ENCODE peak calls at places on chromosomes 13 and 19, in eight cellular contexts. One of them, this sample, is unnamed.

GRCh38 chr13:37899753-37900152 is 30.2 kb upstream of the TRPC4 start:
- DNase-seq in cardiac muscle cell: no peak
- DNase-seq in left ventricle myocardium inferior: no peak
- DNase-seq in heart left ventricle: no peak
- DNase-seq in WERI-Rb-1: no peak
- DNase-seq in breast epithelium: no peak
- DNase-seq in AG09309: no peak
- DNase-seq in CD8-positive, alpha-beta T cell: no peak
- DNase-seq in this sample: no peak

GRCh38 chr13:29771247-29771646 is 79.2 kb downstream of the UBL3 start:
- DNase-seq in cardiac muscle cell: peak; percentile 57
- DNase-seq in left ventricle myocardium inferior: no peak
- DNase-seq in heart left ventricle: no peak
- DNase-seq in WERI-Rb-1: no peak
- DNase-seq in breast epithelium: no peak
- DNase-seq in AG09309: no peak
- DNase-seq in CD8-positive, alpha-beta T cell: no peak
- DNase-seq in this sample: no peak

GRCh38 chr19:7534531-7534980 is 961 bp upstream of the PNPLA6 start:
- DNase-seq in cardiac muscle cell: peak; percentile 75
- DNase-seq in left ventricle myocardium inferior: peak; percentile 63
- DNase-seq in heart left ventricle: peak; percentile 72
- DNase-seq in WERI-Rb-1: peak; percentile 60
- DNase-seq in breast epithelium: no peak
- DNase-seq in AG09309: peak; percentile 64
- DNase-seq in CD8-positive, alpha-beta T cell: peak; percentile 35
- DNase-seq in this sample: peak; percentile 58

GRCh38 chr13:67238277-67238859 is 8.2 kb upstream of the PCDH9 start:
- DNase-seq in cardiac muscle cell: peak; percentile 55
- DNase-seq in left ventricle myocardium inferior: no peak
- DNase-seq in heart left ventricle: no peak
- DNase-seq in WERI-Rb-1: no peak
- DNase-seq in breast epithelium: no peak
- DNase-seq in AG09309: no peak
- DNase-seq in CD8-positive, alpha-beta T cell: no peak
- DNase-seq in this sample: no peak

GRCh38 chr19:12774588-12775555 is at the start of gene HOOK2:
- DNase-seq in cardiac muscle cell: no peak
- DNase-seq in left ventricle myocardium inferior: no peak
- DNase-seq in heart left ventricle: peak; percentile 79
- DNase-seq in WERI-Rb-1: no peak
- DNase-seq in breast epithelium: peak; percentile 98
- DNase-seq in AG09309: no peak
- DNase-seq in CD8-positive, alpha-beta T cell: peak; percentile 44
- DNase-seq in this sample: no peak

GRCh38 chr19:43224855-43225253 is 19.4 kb upstream of the PSG4 start:
- DNase-seq in cardiac muscle cell: no peak
- DNase-seq in left ventricle myocardium inferior: no peak
- DNase-seq in heart left ventricle: no peak
- DNase-seq in WERI-Rb-1: no peak
- DNase-seq in breast epithelium: no peak
- DNase-seq in AG09309: no peak
- DNase-seq in CD8-positive, alpha-beta T cell: no peak
- DNase-seq in this sample: no peak

GRCh38 chr13:31765441-31765840 is 26.1 kb downstream of the RXFP2 start:
- DNase-seq in cardiac muscle cell: peak; percentile 65
- DNase-seq in left ventricle myocardium inferior: no peak
- DNase-seq in heart left ventricle: no peak
- DNase-seq in WERI-Rb-1: no peak
- DNase-seq in breast epithelium: no peak
- DNase-seq in AG09309: peak; percentile 75
- DNase-seq in CD8-positive, alpha-beta T cell: no peak
- DNase-seq in this sample: no peak

GRCh38 chr19:53945441-53945840 is 17.3 kb upstream of the CACNG8 start:
- DNase-seq in cardiac muscle cell: peak; percentile 47
- DNase-seq in left ventricle myocardium inferior: no peak
- DNase-seq in heart left ventricle: no peak
- DNase-seq in WERI-Rb-1: peak; percentile 21
- DNase-seq in breast epithelium: no peak
- DNase-seq in AG09309: no peak
- DNase-seq in CD8-positive, alpha-beta T cell: no peak
- DNase-seq in this sample: no peak

GRCh38 chr19:23718802-23719201 is 31.8 kb upstream of the ZNF675 start:
- DNase-seq in cardiac muscle cell: no peak
- DNase-seq in left ventricle myocardium inferior: no peak
- DNase-seq in heart left ventricle: no peak
- DNase-seq in WERI-Rb-1: peak; percentile 21
- DNase-seq in breast epithelium: no peak
- DNase-seq in AG09309: no peak
- DNase-seq in CD8-positive, alpha-beta T cell: no peak
- DNase-seq in this sample: no peak

GRCh38 chr13:45700971-45701900 is 884 bp upstream of the CBY2 start:
- DNase-seq in cardiac muscle cell: peak; percentile 14
- DNase-seq in left ventricle myocardium inferior: no peak
- DNase-seq in heart left ventricle: no peak
- DNase-seq in WERI-Rb-1: peak; percentile 12
- DNase-seq in breast epithelium: no peak
- DNase-seq in AG09309: no peak
- DNase-seq in CD8-positive, alpha-beta T cell: no peak
- DNase-seq in this sample: no peak
- TF ChIP-seq CTCF in cardiac muscle cell: no peak
- TF ChIP-seq CTCF in left ventricle myocardium inferior: no peak
- TF ChIP-seq CTCF in heart left ventricle: no peak
- TF ChIP-seq CTCF in WERI-Rb-1: peak; percentile 53
- TF ChIP-seq CTCF in breast epithelium: no peak
- TF ChIP-seq CTCF in AG09309: no peak
- TF ChIP-seq CTCF in CD8-positive, alpha-beta T cell: no peak
- TF ChIP-seq CTCF in this sample: no peak

GRCh38 chr19:56083668-56084067 is 37.4 kb downstream of the ZNF787 start:
- DNase-seq in cardiac muscle cell: no peak
- DNase-seq in left ventricle myocardium inferior: no peak
- DNase-seq in heart left ventricle: no peak
- DNase-seq in WERI-Rb-1: no peak
- DNase-seq in breast epithelium: no peak
- DNase-seq in AG09309: no peak
- DNase-seq in CD8-positive, alpha-beta T cell: no peak
- DNase-seq in this sample: no peak

GRCh38 chr19:56076413-56076998 is 44.6 kb downstream of the ZNF787 start:
- DNase-seq in cardiac muscle cell: peak; percentile 71
- DNase-seq in left ventricle myocardium inferior: no peak
- DNase-seq in heart left ventricle: no peak
- DNase-seq in WERI-Rb-1: peak; percentile 67
- DNase-seq in breast epithelium: no peak
- DNase-seq in AG09309: peak; percentile 10
- DNase-seq in CD8-positive, alpha-beta T cell: peak; percentile 33
- DNase-seq in this sample: peak; percentile 71

GRCh38 chr19:56079609-56080008 is 41.5 kb downstream of the ZNF787 start:
- DNase-seq in cardiac muscle cell: no peak
- DNase-seq in left ventricle myocardium inferior: no peak
- DNase-seq in heart left ventricle: no peak
- DNase-seq in WERI-Rb-1: no peak
- DNase-seq in breast epithelium: no peak
- DNase-seq in AG09309: no peak
- DNase-seq in CD8-positive, alpha-beta T cell: no peak
- DNase-seq in this sample: no peak

GRCh38 chr19:56084835-56085536 is 36.1 kb downstream of the ZNF787 start:
- DNase-seq in cardiac muscle cell: no peak
- DNase-seq in left ventricle myocardium inferior: no peak
- DNase-seq in heart left ventricle: no peak
- DNase-seq in WERI-Rb-1: peak; percentile 73
- DNase-seq in breast epithelium: no peak
- DNase-seq in AG09309: no peak
- DNase-seq in CD8-positive, alpha-beta T cell: no peak
- DNase-seq in this sample: no peak

DNA sequence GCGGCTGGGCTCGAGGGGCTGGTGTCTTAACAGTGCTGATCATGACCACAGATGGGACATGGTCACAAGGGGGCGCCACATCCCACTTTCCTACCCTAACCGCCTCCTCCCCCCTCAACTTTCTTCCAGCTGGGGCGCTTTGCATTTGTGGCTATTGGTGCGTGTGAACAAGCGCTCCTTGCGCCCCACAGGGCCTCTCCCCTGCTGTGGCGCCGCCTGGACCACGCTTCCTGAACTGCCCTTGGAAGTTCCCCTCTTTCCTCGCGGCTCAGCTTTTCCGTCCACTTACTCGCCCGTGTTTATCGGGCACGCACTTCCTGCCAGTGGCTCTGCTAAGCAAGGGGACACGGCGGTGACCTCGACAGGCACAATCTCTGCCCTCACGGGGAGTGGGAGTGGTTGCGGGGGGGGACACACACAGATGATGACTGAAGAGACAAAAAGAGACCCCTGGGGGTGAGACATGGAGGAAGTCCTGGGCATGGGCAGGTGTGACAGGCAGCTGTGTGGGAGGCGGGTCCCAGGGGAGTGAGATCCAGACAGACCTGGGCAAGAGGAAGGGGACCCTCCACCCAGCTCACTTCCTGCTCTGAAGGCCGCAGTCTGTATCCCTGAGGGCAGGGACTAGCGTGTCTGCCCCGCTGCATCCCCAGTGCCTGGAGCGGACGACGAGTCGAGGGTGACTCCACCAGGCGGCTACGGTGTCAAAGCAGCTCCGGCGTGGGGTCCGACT is 40.3 kb downstream of the ZNF787 start:
- DNase-seq in cardiac muscle cell: peak; percentile 87
- DNase-seq in left ventricle myocardium inferior: peak; percentile 85
- DNase-seq in heart left ventricle: peak; percentile 90
- DNase-seq in WERI-Rb-1: peak; percentile 90
- DNase-seq in breast epithelium: peak; percentile 76
- DNase-seq in AG09309: peak; percentile 42
- DNase-seq in CD8-positive, alpha-beta T cell: peak; percentile 69
- DNase-seq in this sample: peak; percentile 86
- TF ChIP-seq CTCF in cardiac muscle cell: peak; percentile 60
- TF ChIP-seq CTCF in left ventricle myocardium inferior: peak; percentile 64
- TF ChIP-seq CTCF in heart left ventricle: peak; percentile 67
- TF ChIP-seq CTCF in WERI-Rb-1: peak; percentile 70
- TF ChIP-seq CTCF in breast epithelium: peak; percentile 52
- TF ChIP-seq CTCF in AG09309: peak; percentile 68
- TF ChIP-seq CTCF in CD8-positive, alpha-beta T cell: no peak
- TF ChIP-seq CTCF in this sample: peak; percentile 37

GRCh38 chr13:113457510-113457909 is 4.2 kb upstream of the ADPRHL1 start:
- DNase-seq in cardiac muscle cell: no peak
- DNase-seq in left ventricle myocardium inferior: no peak
- DNase-seq in heart left ventricle: no peak
- DNase-seq in WERI-Rb-1: peak; percentile 8
- DNase-seq in breast epithelium: no peak
- DNase-seq in AG09309: no peak
- DNase-seq in CD8-positive, alpha-beta T cell: no peak
- DNase-seq in this sample: no peak
- TF ChIP-seq CTCF in cardiac muscle cell: peak; percentile 3
- TF ChIP-seq CTCF in left ventricle myocardium inferior: no peak
- TF ChIP-seq CTCF in heart left ventricle: no peak
- TF ChIP-seq CTCF in WERI-Rb-1: peak; percentile 20
- TF ChIP-seq CTCF in breast epithelium: no peak
- TF ChIP-seq CTCF in AG09309: no peak
- TF ChIP-seq CTCF in CD8-positive, alpha-beta T cell: no peak
- TF ChIP-seq CTCF in this sample: no peak

GRCh38 chr19:6223461-6224307 is 56.1 kb downstream of the MLLT1 start:
- DNase-seq in cardiac muscle cell: no peak
- DNase-seq in left ventricle myocardium inferior: no peak
- DNase-seq in heart left ventricle: peak; percentile 50
- DNase-seq in WERI-Rb-1: no peak
- DNase-seq in breast epithelium: no peak
- DNase-seq in AG09309: no peak
- DNase-seq in CD8-positive, alpha-beta T cell: no peak
- DNase-seq in this sample: no peak
- TF ChIP-seq CTCF in cardiac muscle cell: no peak
- TF ChIP-seq CTCF in left ventricle myocardium inferior: peak; percentile 31
- TF ChIP-seq CTCF in heart left ventricle: no peak
- TF ChIP-seq CTCF in WERI-Rb-1: no peak
- TF ChIP-seq CTCF in breast epithelium: no peak
- TF ChIP-seq CTCF in AG09309: peak; percentile 1
- TF ChIP-seq CTCF in CD8-positive, alpha-beta T cell: no peak
- TF ChIP-seq CTCF in this sample: no peak

GRCh38 chr13:97344250-97345175 is 89.5 kb upstream of the RAP2A start:
- DNase-seq in cardiac muscle cell: peak; percentile 75
- DNase-seq in left ventricle myocardium inferior: peak; percentile 58
- DNase-seq in heart left ventricle: no peak
- DNase-seq in WERI-Rb-1: peak; percentile 76
- DNase-seq in breast epithelium: no peak
- DNase-seq in AG09309: no peak
- DNase-seq in CD8-positive, alpha-beta T cell: peak; percentile 35
- DNase-seq in this sample: peak; percentile 29
- TF ChIP-seq CTCF in cardiac muscle cell: peak; percentile 75
- TF ChIP-seq CTCF in left ventricle myocardium inferior: peak; percentile 83
- TF ChIP-seq CTCF in heart left ventricle: peak; percentile 82
- TF ChIP-seq CTCF in WERI-Rb-1: peak; percentile 76
- TF ChIP-seq CTCF in breast epithelium: no peak
- TF ChIP-seq CTCF in AG09309: peak; percentile 67
- TF ChIP-seq CTCF in CD8-positive, alpha-beta T cell: peak; percentile 62
- TF ChIP-seq CTCF in this sample: peak; percentile 50

DNA sequence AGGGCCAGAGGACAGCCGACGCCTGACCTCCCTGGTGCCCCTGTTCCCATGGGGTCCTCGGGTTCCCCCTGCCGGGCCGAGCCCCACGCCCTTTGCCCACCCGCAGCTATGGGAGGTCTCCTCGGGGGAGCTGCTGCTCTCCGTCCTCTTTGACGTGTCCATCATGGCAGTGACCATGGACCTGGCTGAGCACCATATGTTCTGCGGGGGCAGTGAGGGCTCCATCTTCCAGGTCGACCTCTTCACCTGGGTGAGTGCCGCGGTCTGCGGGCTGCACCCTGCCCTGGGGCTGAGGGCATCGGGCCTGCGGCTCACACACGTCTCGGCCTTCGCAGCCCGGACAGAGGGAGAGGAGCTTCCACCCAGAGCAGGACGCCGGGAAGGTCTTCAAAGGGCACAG is 6.6 kb downstream of the WDR18 start:
- DNase-seq in cardiac muscle cell: no peak
- DNase-seq in left ventricle myocardium inferior: no peak
- DNase-seq in heart left ventricle: no peak
- DNase-seq in WERI-Rb-1: no peak
- DNase-seq in breast epithelium: no peak
- DNase-seq in AG09309: no peak
- DNase-seq in CD8-positive, alpha-beta T cell: no peak
- DNase-seq in this sample: no peak
- TF ChIP-seq CTCF in cardiac muscle cell: no peak
- TF ChIP-seq CTCF in left ventricle myocardium inferior: no peak
- TF ChIP-seq CTCF in heart left ventricle: no peak
- TF ChIP-seq CTCF in WERI-Rb-1: no peak
- TF ChIP-seq CTCF in breast epithelium: no peak
- TF ChIP-seq CTCF in AG09309: no peak
- TF ChIP-seq CTCF in CD8-positive, alpha-beta T cell: no peak
- TF ChIP-seq CTCF in this sample: no peak

GRCh38 chr19:11675569-11675968 is 63.2 kb downstream of the ZNF823 start:
- DNase-seq in cardiac muscle cell: no peak
- DNase-seq in left ventricle myocardium inferior: no peak
- DNase-seq in heart left ventricle: no peak
- DNase-seq in WERI-Rb-1: no peak
- DNase-seq in breast epithelium: no peak
- DNase-seq in AG09309: no peak
- DNase-seq in CD8-positive, alpha-beta T cell: no peak
- DNase-seq in this sample: no peak

GRCh38 chr19:11678504-11678903 is 60.2 kb downstream of the ZNF823 start:
- DNase-seq in cardiac muscle cell: no peak
- DNase-seq in left ventricle myocardium inferior: no peak
- DNase-seq in heart left ventricle: no peak
- DNase-seq in WERI-Rb-1: no peak
- DNase-seq in breast epithelium: no peak
- DNase-seq in AG09309: no peak
- DNase-seq in CD8-positive, alpha-beta T cell: no peak
- DNase-seq in this sample: no peak

GRCh38 chr19:11674067-11674492 is 64.7 kb downstream of the ZNF823 start:
- DNase-seq in cardiac muscle cell: no peak
- DNase-seq in left ventricle myocardium inferior: no peak
- DNase-seq in heart left ventricle: no peak
- DNase-seq in WERI-Rb-1: no peak
- DNase-seq in breast epithelium: no peak
- DNase-seq in AG09309: no peak
- DNase-seq in CD8-positive, alpha-beta T cell: no peak
- DNase-seq in this sample: no peak

GRCh38 chr19:11673608-11674041 is 65.1 kb downstream of the ZNF823 start:
- DNase-seq in cardiac muscle cell: peak; percentile 83
- DNase-seq in left ventricle myocardium inferior: peak; percentile 66
- DNase-seq in heart left ventricle: peak; percentile 81
- DNase-seq in WERI-Rb-1: peak; percentile 69
- DNase-seq in breast epithelium: peak; percentile 78
- DNase-seq in AG09309: peak; percentile 21
- DNase-seq in CD8-positive, alpha-beta T cell: no peak
- DNase-seq in this sample: peak; percentile 47
- TF ChIP-seq CTCF in cardiac muscle cell: peak; percentile 94
- TF ChIP-seq CTCF in left ventricle myocardium inferior: peak; percentile 86
- TF ChIP-seq CTCF in heart left ventricle: peak; percentile 92
- TF ChIP-seq CTCF in WERI-Rb-1: peak; percentile 82
- TF ChIP-seq CTCF in breast epithelium: peak; percentile 26
- TF ChIP-seq CTCF in AG09309: peak; percentile 91
- TF ChIP-seq CTCF in CD8-positive, alpha-beta T cell: no peak
- TF ChIP-seq CTCF in this sample: peak; percentile 22

This sample was measured in nephron progenitor cell.